ENCODE peak calls at places on chromosomes 7 and 10, in ten cellular contexts. X is brain microvascular endothelial cell, J is memory B cell, E is islet precursor cell, Y is right cardiac atrium, H is GM12878, I is lung microvascular endothelial cell, P is H1, U is LoVo, O is T-helper 2 cell. S is an unnamed sample.

GRCh38 chr10:55058800-55059199 is 257.8 kb upstream of the PCDH15 start:
- DNase-seq in O (no peak), U (no peak), P (no peak), E (no peak), X (no peak), I (no peak), H (no peak), J (no peak), Y (no peak), S (no peak)

GRCh38 chr7:129951076-129952011 is 1.4 kb downstream of the UBE2H start:
- DNase-seq in J (no peak), P (no peak), X (peak), U (no peak), Y (no peak), I (peak), H (no peak), O (no peak), E (no peak), S (peak)

GRCh38 chr10:26215534-26215922 is 1.0 kb upstream of the GAD2 start:
- DNase-seq in Y (no peak), I (no peak), J (no peak), H (no peak), O (no peak), P (no peak), U (no peak), X (no peak), E (no peak), S (no peak)

GRCh38 chr10:78752251-78752650 is 316.5 kb upstream of the ZMIZ1 start:
- DNase-seq in X (no peak), H (no peak), U (no peak), O (no peak), E (no peak), Y (no peak), J (no peak), P (no peak), I (no peak), S (no peak)

GRCh38 chr10:119449760-119450461 is 92.6 kb downstream of the RGS10 start:
- DNase-seq in I (no peak), O (no peak), P (no peak), U (no peak), E (peak), Y (peak), J (no peak), X (peak), H (no peak), S (no peak)

GRCh38 chr7:151485006-151485732 is 34.5 kb downstream of the RHEB start:
- DNase-seq in U (peak), P (no peak), X (peak), I (peak), E (no peak), O (no peak), Y (no peak), J (no peak), H (no peak), S (peak)

GRCh38 chr10:79443338-79444242 is 1.8 kb downstream of the ZCCHC24 start:
- DNase-seq in O (no peak), E (peak), I (no peak), P (no peak), H (no peak), X (no peak), J (no peak), Y (no peak), U (no peak), S (no peak)

GRCh38 chr10:42960491-42961155 is 116.2 kb upstream of the RET start:
- DNase-seq in Y (peak), J (no peak), X (peak), H (no peak), P (peak), O (no peak), U (peak), E (peak), I (no peak), S (no peak)

GRCh38 chr10:131974034-131974817 is 7.5 kb downstream of the BNIP3 start:
- DNase-seq in I (no peak), H (no peak), U (no peak), E (no peak), J (no peak), P (no peak), X (no peak), Y (no peak), O (no peak), S (no peak)

GRCh38 chr7:38731195-38731594 is 100.0 kb upstream of the AMPH start:
- DNase-seq in I (no peak), O (no peak), P (no peak), U (no peak), J (no peak), H (no peak), X (peak), E (no peak), Y (no peak), S (no peak)

GRCh38 chr7:159027091-159027802 is 117.4 kb downstream of the VIPR2 start:
- DNase-seq in I (no peak), E (peak), P (peak), J (no peak), H (no peak), X (no peak), U (no peak), Y (no peak), O (no peak), S (no peak)

S was measured in dermis microvascular lymphatic vessel endothelial cell.